ENCODE peak calls at places on chromosomes 3 and 15, in seven cellular contexts. S is pancreas, N is AG04450, T is psoas muscle, D is ovary, V is tibial nerve, Q is dorsolateral prefrontal cortex. Y is an unnamed sample.

GRCh38 chr3:9402410-9403228 is 5.2 kb downstream of the SETD5 start:
- DNase-seq in S (peak; percentile 69), N (no peak), T (no peak), D (peak; percentile 18), V (no peak), Q (peak; percentile 42), Y (no peak)

GRCh38 chr15:51380999-51381806 is 39.7 kb downstream of the GLDN start:
- DNase-seq in S (peak; percentile 40), N (peak; percentile 11), T (no peak), D (no peak), V (peak; percentile 60), Q (peak; percentile 33), Y (peak; percentile 85)

GRCh38 chr15:101641134-101641764 is 10.9 kb downstream of the TM2D3 start:
- DNase-seq in S (no peak), N (peak; percentile 34), T (peak; percentile 65), D (peak; percentile 50), V (peak; percentile 89), Q (peak; percentile 69), Y (peak; percentile 81)

GRCh38 chr3:173799073-173799830 is 401.7 kb downstream of the NLGN1 start:
- DNase-seq in S (no peak), N (no peak), T (no peak), D (no peak), V (no peak), Q (no peak), Y (no peak)

GRCh38 chr3:58107597-58107996 is 99.4 kb downstream of the FLNB start:
- DNase-seq in S (no peak), N (no peak), T (no peak), D (no peak), V (no peak), Q (no peak), Y (no peak)

GRCh38 chr15:90701880-90702630 is 15.1 kb upstream of the BLM start:
- DNase-seq in S (no peak), N (no peak), T (no peak), D (no peak), V (peak; percentile 34), Q (no peak), Y (no peak)

GRCh38 chr3:103786296-103786695 is 1351.5 kb downstream of the ZPLD1 start:
- DNase-seq in S (peak; percentile 85), N (no peak), T (no peak), D (no peak), V (no peak), Q (no peak), Y (no peak)

GRCh38 chr3:16883057-16883725 is 1.6 kb upstream of the PLCL2 start:
- DNase-seq in S (no peak), N (no peak), T (no peak), D (no peak), V (no peak), Q (no peak), Y (no peak)

GRCh38 chr3:144677118-144677517 is 705.5 kb downstream of the DIPK2A start:
- DNase-seq in S (no peak), N (no peak), T (no peak), D (no peak), V (no peak), Q (no peak), Y (no peak)

GRCh38 chr3:114405202-114405601 is 111.4 kb downstream of the TIGIT start:
- DNase-seq in S (no peak), N (no peak), T (no peak), D (no peak), V (no peak), Q (no peak), Y (no peak)

GRCh38 chr3:188946351-188946750 is 225.4 kb upstream of the TPRG1 start:
- DNase-seq in S (no peak), N (no peak), T (no peak), D (no peak), V (no peak), Q (no peak), Y (no peak)

GRCh38 chr3:154095832-154096421 is 25.3 kb upstream of the ARHGEF26 start:
- DNase-seq in S (no peak), N (peak; percentile 4), T (no peak), D (no peak), V (no peak), Q (no peak), Y (no peak)

GRCh38 chr15:77029166-77030041 is 34.5 kb downstream of the PSTPIP1 start:
- DNase-seq in S (peak; percentile 10), N (no peak), T (no peak), D (no peak), V (no peak), Q (peak; percentile 14), Y (peak; percentile 1)

GRCh38 chr15:49155834-49156627 is 632 bp upstream of the COPS2 start:
- DNase-seq in S (no peak), N (no peak), T (no peak), D (no peak), V (no peak), Q (no peak), Y (no peak)

GRCh38 chr15:39444729-39445470 is 136.0 kb upstream of the THBS1 start:
- DNase-seq in S (no peak), N (no peak), T (peak; percentile 38), D (no peak), V (no peak), Q (no peak), Y (no peak)

GRCh38 chr3:59052803-59053411 is 3.1 kb upstream of the CFAP20DC start:
- DNase-seq in S (no peak), N (peak; percentile 3), T (no peak), D (no peak), V (no peak), Q (no peak), Y (no peak)

DNA sequence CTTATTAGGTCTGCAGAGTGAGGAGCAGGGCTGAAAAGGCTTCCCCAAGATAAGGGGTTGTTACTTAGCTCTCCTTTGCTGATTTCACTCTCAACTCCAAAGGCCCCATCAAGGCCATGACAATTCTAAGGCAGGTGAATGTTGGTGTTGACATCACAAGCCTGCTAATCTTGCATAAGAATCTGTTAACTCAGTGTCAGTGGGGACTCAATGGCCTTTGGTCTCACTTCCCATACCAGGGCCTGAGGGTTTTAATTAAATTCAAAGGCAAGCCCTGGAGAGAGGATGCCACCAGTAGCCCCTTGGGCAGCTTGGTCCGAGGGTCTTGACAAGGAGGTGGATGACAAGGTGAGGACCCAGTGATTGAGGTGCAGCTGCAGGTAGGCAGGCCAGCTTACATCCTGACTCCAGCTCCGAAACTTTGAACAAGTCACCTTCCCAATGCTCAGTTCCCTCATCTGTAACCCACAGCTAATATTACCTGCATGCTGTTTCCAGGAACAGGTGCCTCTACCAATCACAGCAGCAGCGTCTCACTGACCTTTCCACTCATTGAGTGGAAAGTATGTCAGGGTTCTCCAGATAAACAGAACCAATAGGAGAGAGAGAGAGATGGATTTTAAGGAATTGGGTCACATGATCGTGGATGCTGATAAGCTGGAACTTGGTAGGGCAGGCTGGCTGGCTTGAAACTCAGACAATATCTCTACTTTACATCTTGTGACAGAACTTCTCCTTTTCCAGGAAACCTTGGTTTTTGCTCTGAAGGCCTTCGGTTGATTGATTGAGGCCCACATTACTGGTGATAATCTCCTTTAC is 9.2 kb upstream of the ALAS1 start:
- DNase-seq in S (no peak), N (no peak), T (no peak), D (no peak), V (no peak), Q (no peak), Y (no peak)
- H3K27ac ChIP-seq in S (peak overlapping the region; percentile 55), N (no peak overlapping the region), T (no peak overlapping the region), D (no peak overlapping the region), V (no peak overlapping the region), Q (no peak overlapping the region), Y (no peak overlapping the region)

GRCh38 chr3:155835341-155836071 is 18.7 kb downstream of the SLC33A1 start:
- DNase-seq in S (peak; percentile 87), N (no peak), T (no peak), D (no peak), V (no peak), Q (no peak), Y (no peak)
- H3K27ac ChIP-seq in S (peak overlapping the region; percentile 59), N (no peak overlapping the region), T (no peak overlapping the region), D (no peak overlapping the region), V (no peak overlapping the region), Q (no peak overlapping the region), Y (no peak overlapping the region)

DNA sequence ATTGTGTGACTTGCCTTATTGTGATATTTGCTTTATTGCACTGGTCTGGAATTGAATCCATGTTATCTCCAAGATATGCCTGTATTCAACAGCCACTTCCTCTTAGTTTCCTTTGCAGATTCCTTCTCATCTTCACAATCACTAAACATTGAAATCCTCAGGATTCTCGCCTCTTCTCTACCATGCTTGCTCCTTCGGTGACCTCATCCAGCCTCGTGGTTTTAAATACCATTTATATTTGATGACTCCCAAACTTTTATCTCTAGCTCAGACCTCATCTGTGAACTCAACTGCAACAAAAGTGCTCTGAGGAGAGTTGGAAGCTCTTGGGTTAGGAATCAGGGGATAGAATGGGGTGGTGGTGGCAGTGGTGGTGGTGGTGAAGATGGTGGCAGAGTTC is 19.9 kb downstream of the POLR2M start:
- DNase-seq in S (no peak), N (no peak), T (no peak), D (no peak), V (no peak), Q (no peak), Y (no peak)
- H3K27ac ChIP-seq in S (no peak overlapping the region), N (no peak overlapping the region), T (no peak overlapping the region), D (no peak overlapping the region), V (no peak overlapping the region), Q (no peak overlapping the region), Y (no peak overlapping the region)

GRCh38 chr3:112583105-112583504 is 21.3 kb downstream of the SLC35A5 start:
- DNase-seq in S (no peak), N (no peak), T (no peak), D (no peak), V (no peak), Q (no peak), Y (no peak)
- H3K27ac ChIP-seq in S (no peak overlapping the region), N (no peak overlapping the region), T (no peak overlapping the region), D (no peak overlapping the region), V (no peak overlapping the region), Q (no peak overlapping the region), Y (no peak overlapping the region)